ENCODE peak calls at places on chromosomes 7 and 10, in ten cellular contexts. C is stimulated activated CD4-positive, alpha-beta T cell treated with anti-CD3 and anti-CD28 coated beads, Interleukin-4, amount 100 ng/mL, for 4 hours; V is heart right ventricle; Z is activated CD8-positive, alpha-beta memory T cell treated with anti-CD3 and anti-CD28 coated beads for 24 hours; B is D341Med; N is CD4-positive, alpha-beta memory T cell; G is hepatocyte; U is NCI-H187; A is nucleus accumbens; Y is T-helper 9 cell. L is an unnamed sample.

GRCh38 chr7:40230086-40230485 is 95.3 kb downstream of the SUGCT start:
- DNase-seq in C (no peak), V (no peak), Z (no peak), B (no peak), N (no peak), G (no peak), U (no peak), A (no peak), Y (no peak), L (no peak)

GRCh38 chr7:74466196-74466813 is 12.6 kb downstream of the GTF2IRD1 start:
- DNase-seq in C (no peak), V (peak; percentile 39), Z (no peak), B (no peak), N (no peak), G (no peak), U (no peak), A (peak; percentile 51), Y (no peak), L (no peak)

GRCh38 chr7:40599836-40600235 is 465.0 kb downstream of the SUGCT start:
- DNase-seq in C (no peak), V (no peak), Z (no peak), B (no peak), N (no peak), G (no peak), U (no peak), A (no peak), Y (no peak), L (no peak)

GRCh38 chr7:1156782-1157535 is 3.0 kb downstream of the ZFAND2A start:
- DNase-seq in C (no peak), V (no peak), Z (no peak), B (no peak), N (no peak), G (peak; percentile 38), U (no peak), A (no peak), Y (no peak), L (no peak)

GRCh38 chr10:84406592-84406991 is 78.2 kb downstream of the CCSER2 start:
- DNase-seq in C (no peak), V (no peak), Z (no peak), B (no peak), N (no peak), G (no peak), U (no peak), A (no peak), Y (no peak), L (no peak)

GRCh38 chr10:112333452-112333851 is 40.5 kb upstream of the ACSL5 start:
- DNase-seq in C (no peak), V (no peak), Z (no peak), B (no peak), N (no peak), G (peak; percentile 26), U (no peak), A (no peak), Y (no peak), L (no peak)

GRCh38 chr10:129580010-129580409 is 113.0 kb downstream of the MGMT start:
- DNase-seq in C (no peak), V (no peak), Z (no peak), B (no peak), N (no peak), G (no peak), U (no peak), A (no peak), Y (no peak), L (no peak)

GRCh38 chr7:132518102-132518838 is 58.0 kb downstream of the PLXNA4 start:
- DNase-seq in C (no peak), V (no peak), Z (no peak), B (no peak), N (no peak), G (no peak), U (no peak), A (no peak), Y (no peak), L (no peak)

GRCh38 chr7:15723840-15724239 is 37.4 kb upstream of the MEOX2 start:
- DNase-seq in C (no peak), V (no peak), Z (no peak), B (no peak), N (no peak), G (no peak), U (no peak), A (no peak), Y (no peak), L (no peak)

GRCh38 chr10:73802276-73802991 is 9.0 kb downstream of the NDST2 start:
- DNase-seq in C (no peak), V (no peak), Z (no peak), B (no peak), N (no peak), G (no peak), U (no peak), A (no peak), Y (no peak), L (no peak)

GRCh38 chr7:121544726-121545125 is 148.6 kb upstream of the FAM3C start:
- DNase-seq in C (no peak), V (no peak), Z (no peak), B (no peak), N (no peak), G (peak; percentile 28), U (no peak), A (no peak), Y (no peak), L (peak; percentile 73)

GRCh38 chr10:75335191-75335590 is 66.4 kb downstream of the ZNF503 start:
- DNase-seq in C (no peak), V (no peak), Z (no peak), B (no peak), N (no peak), G (no peak), U (no peak), A (no peak), Y (no peak), L (no peak)

GRCh38 chr7:2632717-2633537 is 1.1 kb downstream of the TTYH3 start:
- DNase-seq in C (peak; percentile 51), V (peak; percentile 70), Z (peak; percentile 84), B (peak; percentile 68), N (no peak), G (peak; percentile 86), U (no peak), A (no peak), Y (peak; percentile 16), L (no peak)

GRCh38 chr7:42831051-42831952 is 80.6 kb downstream of the C7orf25 start:
- DNase-seq in C (no peak), V (peak; percentile 14), Z (no peak), B (peak; percentile 35), N (no peak), G (peak; percentile 63), U (no peak), A (no peak), Y (no peak), L (no peak)

GRCh38 chr7:119197872-119198527 is 973.5 kb downstream of the ANKRD7 start:
- DNase-seq in C (no peak), V (no peak), Z (no peak), B (peak; percentile 62), N (no peak), G (peak; percentile 85), U (no peak), A (no peak), Y (no peak), L (no peak)